ENCODE peak calls at places on chromosomes 13 and 19, in nine cellular contexts. D, W, A, P, E, F, J, G and Q are unnamed samples.

GRCh38 chr19:48510421-48511268 is 990 bp downstream of the LMTK3 start:
- DNase-seq in D (peak), W (peak), A (no peak), P (peak), E (peak), F (peak), J (peak), G (peak), Q (peak)

GRCh38 chr19:13212759-13213330 is 62.6 kb downstream of the IER2 start:
- DNase-seq in D (peak), W (peak), A (peak), P (peak), E (peak), F (peak), J (peak), G (peak), Q (peak)

GRCh38 chr13:88042489-88042888 is 371.3 kb downstream of the SLITRK5 start:
- DNase-seq in D (peak), W (no peak), A (no peak), P (no peak), E (no peak), F (no peak), J (peak), G (no peak), Q (no peak)

GRCh38 chr13:31160857-31161582 is 684 bp downstream of the HSPH1 start:
- DNase-seq in D (peak), W (peak), A (peak), P (peak), E (peak), F (peak), J (peak), G (peak), Q (no peak)

GRCh38 chr13:49053215-49053614 is 77.5 kb downstream of the FNDC3A start:
- DNase-seq in D (no peak), W (no peak), A (no peak), P (no peak), E (no peak), F (no peak), J (no peak), G (no peak), Q (no peak)

GRCh38 chr13:32911506-32911905 is 104.7 kb upstream of the KL start:
- DNase-seq in D (peak), W (peak), A (peak), P (no peak), E (peak), F (peak), J (peak), G (no peak), Q (peak)

GRCh38 chr13:60617863-60618733 is 221.1 kb downstream of the TDRD3 start:
- DNase-seq in D (peak), W (no peak), A (no peak), P (no peak), E (no peak), F (no peak), J (peak), G (no peak), Q (no peak)

GRCh38 chr13:113053801-113054604 is 51.6 kb upstream of the F7 start:
- DNase-seq in D (no peak), W (no peak), A (no peak), P (no peak), E (no peak), F (no peak), J (no peak), G (no peak), Q (no peak)

GRCh38 chr19:29942404-29943261 is 594 bp downstream of the URI1 start:
- DNase-seq in D (peak), W (peak), A (peak), P (peak), E (peak), F (peak), J (no peak), G (peak), Q (peak)

GRCh38 chr19:344625-345319 is at the start of gene MIER2:
- DNase-seq in D (peak), W (peak), A (no peak), P (peak), E (peak), F (peak), J (peak), G (peak), Q (peak)

GRCh38 chr13:102517959-102518358 is 78.8 kb upstream of the TPP2 start:
- DNase-seq in D (no peak), W (no peak), A (no peak), P (no peak), E (no peak), F (no peak), J (peak), G (no peak), Q (no peak)

GRCh38 chr19:7257148-7258041 is 36.8 kb downstream of the INSR start:
- DNase-seq in D (peak), W (no peak), A (no peak), P (no peak), E (no peak), F (no peak), J (peak), G (peak), Q (peak)

GRCh38 chr13:45773236-45773635 is 71.1 kb downstream of the CBY2 start:
- DNase-seq in D (peak), W (no peak), A (no peak), P (no peak), E (no peak), F (no peak), J (peak), G (no peak), Q (no peak)

GRCh38 chr13:60164490-60164889 is 762 bp upstream of the DIAPH3 start:
- DNase-seq in D (no peak), W (no peak), A (no peak), P (no peak), E (no peak), F (no peak), J (peak), G (peak), Q (no peak)

GRCh38 chr19:7348587-7349230 is at the start of gene ARHGEF18:
- DNase-seq in D (no peak), W (no peak), A (peak), P (peak), E (peak), F (no peak), J (peak), G (no peak), Q (no peak)

GRCh38 chr19:3175761-3176714 is 2.5 kb upstream of the S1PR4 start:
- DNase-seq in D (peak), W (no peak), A (no peak), P (peak), E (no peak), F (no peak), J (peak), G (no peak), Q (no peak)

GRCh38 chr19:412356-413355 is 3.7 kb upstream of the C2CD4C start:
- DNase-seq in D (no peak), W (peak), A (no peak), P (no peak), E (no peak), F (no peak), J (no peak), G (no peak), Q (no peak)

GRCh38 chr19:47097396-47098217 is 16.0 kb downstream of the ZC3H4 start:
- DNase-seq in D (no peak), W (peak), A (no peak), P (no peak), E (no peak), F (peak), J (no peak), G (no peak), Q (no peak)

GRCh38 chr13:61413572-61413971 is 2.1 kb downstream of the PCDH20 start:
- DNase-seq in D (no peak), W (no peak), A (no peak), P (no peak), E (no peak), F (peak), J (no peak), G (no peak), Q (no peak)

GRCh38 chr19:39422020-39422419 is 9.6 kb downstream of the PLEKHG2 start:
- DNase-seq in D (no peak), W (no peak), A (no peak), P (no peak), E (no peak), F (no peak), J (no peak), G (no peak), Q (no peak)

GRCh38 chr19:38707512-38708114 is 36.7 kb downstream of the CAPN12 start:
- DNase-seq in D (no peak), W (no peak), A (no peak), P (no peak), E (no peak), F (peak), J (peak), G (no peak), Q (no peak)

GRCh38 chr19:38647966-38648788 is 728 bp downstream of the ACTN4 start:
- DNase-seq in D (no peak), W (no peak), A (no peak), P (no peak), E (no peak), F (no peak), J (no peak), G (no peak), Q (no peak)

GRCh38 chr19:29241324-29241723 is 28.4 kb upstream of the UQCRFS1 start:
- DNase-seq in D (no peak), W (no peak), A (no peak), P (no peak), E (no peak), F (no peak), J (no peak), G (no peak), Q (no peak)

GRCh38 chr13:112446347-112446861 is 70.2 kb downstream of the SPACA7 start:
- DNase-seq in D (no peak), W (no peak), A (no peak), P (no peak), E (no peak), F (no peak), J (no peak), G (no peak), Q (no peak)

GRCh38 chr19:57820599-57820998 is 5.9 kb upstream of the ZNF552 start:
- DNase-seq in D (no peak), W (no peak), A (no peak), P (no peak), E (no peak), F (no peak), J (no peak), G (no peak), Q (no peak)

GRCh38 chr13:24648983-24649684 is 31.1 kb upstream of the ATP12A start:
- DNase-seq in D (no peak), W (no peak), A (no peak), P (no peak), E (no peak), F (no peak), J (no peak), G (no peak), Q (no peak)

GRCh38 chr13:110125157-110125556 is 181.8 kb downstream of the COL4A1 start:
- DNase-seq in D (no peak), W (no peak), A (no peak), P (no peak), E (no peak), F (no peak), J (no peak), G (no peak), Q (no peak)

GRCh38 chr19:48975947-48976847 is 11.1 kb downstream of the FTL start:
- DNase-seq in D (no peak), W (peak), A (no peak), P (peak), E (no peak), F (no peak), J (peak), G (no peak), Q (no peak)

GRCh38 chr13:43269037-43269476 is 245.7 kb downstream of the DNAJC15 start:
- DNase-seq in D (peak), W (no peak), A (no peak), P (no peak), E (no peak), F (no peak), J (peak), G (peak), Q (no peak)

GRCh38 chr19:2770055-2771013 is 12.7 kb downstream of the SGTA start:
- DNase-seq in D (no peak), W (no peak), A (no peak), P (no peak), E (no peak), F (peak), J (peak), G (peak), Q (no peak)